ENCODE peak calls at places on chromosomes 4 and X, in four cellular contexts. One of them, this sample, is unnamed.

GRCh38 chrX:19772306-19772705 is 115.1 kb downstream of the SH3KBP1 start:
- DNase-seq in uterus: no peak
- DNase-seq in right atrium auricular region: no peak
- DNase-seq in ascending aorta: no peak
- DNase-seq in this sample: no peak

GRCh38 chr4:117412661-117413060 is 327.3 kb upstream of the TRAM1L1 start:
- DNase-seq in uterus: no peak
- DNase-seq in ascending aorta: no peak
- DNase-seq in right atrium auricular region: no peak
- DNase-seq in this sample: no peak

GRCh38 chrX:135893294-135893817 is at the start of the genes CT45A10 and SAGE1:
- DNase-seq in right atrium auricular region: no peak
- DNase-seq in uterus: no peak
- DNase-seq in ascending aorta: no peak
- DNase-seq in this sample: no peak

GRCh38 chr4:3388461-3389185 is 53.1 kb upstream of the HGFAC start:
- DNase-seq in right atrium auricular region: no peak
- DNase-seq in uterus: no peak
- DNase-seq in ascending aorta: no peak
- DNase-seq in this sample: no peak

GRCh38 chr4:20509315-20509714 is 190.9 kb upstream of the PACRGL start:
- DNase-seq in uterus: no peak
- DNase-seq in ascending aorta: no peak
- DNase-seq in right atrium auricular region: no peak
- DNase-seq in this sample: no peak

GRCh38 chrX:65674351-65674893 is 7.0 kb downstream of the MSN start:
- DNase-seq in uterus: no peak
- DNase-seq in ascending aorta: no peak
- DNase-seq in right atrium auricular region: no peak
- DNase-seq in this sample: no peak

GRCh38 chrX:130171446-130172126 is at the start of gene RAB33A:
- DNase-seq in ascending aorta: no peak
- DNase-seq in right atrium auricular region: no peak
- DNase-seq in uterus: peak
- DNase-seq in this sample: peak

GRCh38 chr4:65999518-65999871 is 329.2 kb upstream of the EPHA5 start:
- DNase-seq in uterus: no peak
- DNase-seq in ascending aorta: no peak
- DNase-seq in right atrium auricular region: no peak
- DNase-seq in this sample: no peak

GRCh38 chr4:103429283-103429682 is 231.1 kb upstream of the CENPE start:
- DNase-seq in ascending aorta: no peak
- DNase-seq in right atrium auricular region: no peak
- DNase-seq in uterus: no peak
- DNase-seq in this sample: peak

GRCh38 chr4:156662921-156663320 is 308.7 kb downstream of the PDGFC start:
- DNase-seq in right atrium auricular region: no peak
- DNase-seq in uterus: no peak
- DNase-seq in ascending aorta: no peak
- DNase-seq in this sample: no peak

GRCh38 chr4:56535915-56536314 is 30.3 kb downstream of the ARL9 start:
- DNase-seq in right atrium auricular region: no peak
- DNase-seq in uterus: no peak
- DNase-seq in ascending aorta: no peak
- DNase-seq in this sample: peak

GRCh38 chrX:30973784-30974427 is 84.9 kb upstream of the TAB3 start:
- DNase-seq in right atrium auricular region: no peak
- DNase-seq in ascending aorta: no peak
- DNase-seq in uterus: no peak
- DNase-seq in this sample: peak

GRCh38 chr4:144302704-144303536 is 162.4 kb upstream of the GYPA start:
- DNase-seq in ascending aorta: no peak
- DNase-seq in uterus: no peak
- DNase-seq in right atrium auricular region: no peak
- DNase-seq in this sample: no peak

GRCh38 chr4:18931643-18932373 is 910.3 kb upstream of the LCORL start:
- DNase-seq in uterus: no peak
- DNase-seq in ascending aorta: no peak
- DNase-seq in right atrium auricular region: no peak
- DNase-seq in this sample: no peak

GRCh38 chr4:151039733-151040132 is 24.6 kb upstream of the LRBA start:
- DNase-seq in right atrium auricular region: no peak
- DNase-seq in uterus: no peak
- DNase-seq in ascending aorta: no peak
- DNase-seq in this sample: no peak

GRCh38 chrX:37862851-37863250 is 15.5 kb upstream of the DYNLT3 start:
- DNase-seq in uterus: no peak
- DNase-seq in ascending aorta: no peak
- DNase-seq in right atrium auricular region: no peak
- DNase-seq in this sample: no peak

DNA sequence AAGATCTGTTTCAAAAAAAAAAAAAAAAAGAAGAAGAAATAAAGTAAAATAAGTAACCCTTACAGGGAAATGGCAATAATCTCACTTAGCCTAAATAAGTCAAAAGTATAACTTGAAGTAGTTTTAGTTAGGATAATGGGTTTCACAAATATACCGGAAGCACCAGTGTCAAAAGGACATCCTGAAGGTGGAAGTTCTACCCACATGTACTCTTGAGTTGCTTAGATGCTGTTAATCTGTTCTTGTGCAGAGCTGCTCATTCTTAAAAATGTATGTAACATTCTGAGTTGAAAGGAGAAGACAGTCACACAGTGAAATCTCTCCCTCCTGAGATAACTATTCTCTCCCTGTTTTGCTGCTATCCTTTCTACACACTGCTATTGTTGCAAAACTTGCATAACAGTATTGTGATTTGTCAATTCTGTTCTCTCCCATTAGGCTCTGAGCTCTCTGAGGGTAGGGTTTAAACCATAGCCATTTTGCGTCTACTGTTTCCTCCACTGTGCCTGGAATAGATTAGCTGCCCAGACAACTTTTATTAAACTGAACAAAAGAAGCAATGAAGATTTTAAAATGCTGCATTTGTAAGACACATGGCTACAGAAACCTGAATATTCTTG is 11.1 kb upstream of the CCNG2 start:
- DNase-seq in right atrium auricular region: no peak
- DNase-seq in uterus: no peak
- DNase-seq in ascending aorta: no peak
- DNase-seq in this sample: no peak
- H3K4me3 ChIP-seq in right atrium auricular region: no peak
- H3K4me3 ChIP-seq in uterus: no peak
- H3K4me3 ChIP-seq in ascending aorta: no peak
- H3K4me3 ChIP-seq in this sample: no peak

GRCh38 chr4:186839122-186840037 is 115.7 kb upstream of the FAT1 start:
- DNase-seq in right atrium auricular region: no peak
- DNase-seq in uterus: peak
- DNase-seq in ascending aorta: no peak
- DNase-seq in this sample: no peak
- H3K4me3 ChIP-seq in right atrium auricular region: peak
- H3K4me3 ChIP-seq in uterus: no peak
- H3K4me3 ChIP-seq in ascending aorta: peak
- H3K4me3 ChIP-seq in this sample: no peak

DNA sequence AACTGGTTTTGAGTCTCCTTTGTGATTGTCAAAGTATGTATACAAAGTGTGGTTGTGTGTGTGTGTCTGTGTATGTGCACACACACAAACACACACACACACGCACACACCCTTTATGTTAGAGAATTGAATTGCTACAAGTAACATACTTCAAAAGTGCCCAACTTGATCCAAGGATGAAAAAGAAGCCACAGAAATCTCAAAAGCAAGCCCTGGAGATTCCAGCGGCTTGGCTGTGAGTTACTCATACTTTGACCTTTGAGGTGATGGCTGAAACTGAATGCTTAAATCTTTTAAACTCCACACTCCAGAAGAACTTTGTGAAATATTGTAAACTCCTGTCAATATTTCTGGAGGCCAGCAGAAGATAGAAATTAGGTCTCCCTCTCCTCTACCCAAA is 168.4 kb upstream of the NRK start:
- DNase-seq in uterus: no peak
- DNase-seq in right atrium auricular region: no peak
- DNase-seq in ascending aorta: no peak
- DNase-seq in this sample: no peak
- H3K4me3 ChIP-seq in uterus: no peak
- H3K4me3 ChIP-seq in right atrium auricular region: no peak
- H3K4me3 ChIP-seq in ascending aorta: no peak
- H3K4me3 ChIP-seq in this sample: no peak

GRCh38 chrX:154368630-154369452 is 5.6 kb downstream of the FLNA start:
- DNase-seq in uterus: peak
- DNase-seq in right atrium auricular region: peak
- DNase-seq in ascending aorta: peak
- DNase-seq in this sample: peak

GRCh38 chrX:154365997-154366665 is 8.3 kb downstream of the FLNA start:
- DNase-seq in ascending aorta: no peak
- DNase-seq in right atrium auricular region: no peak
- DNase-seq in uterus: no peak
- DNase-seq in this sample: no peak

GRCh38 chrX:154366666-154367055 is 7.8 kb downstream of the FLNA start:
- DNase-seq in ascending aorta: no peak
- DNase-seq in uterus: no peak
- DNase-seq in right atrium auricular region: no peak
- DNase-seq in this sample: no peak

GRCh38 chrX:154369453-154370299 is 4.8 kb downstream of the FLNA start:
- DNase-seq in right atrium auricular region: peak
- DNase-seq in uterus: peak
- DNase-seq in ascending aorta: peak
- DNase-seq in this sample: peak

GRCh38 chrX:154367474-154368308 is 6.7 kb downstream of the FLNA start:
- DNase-seq in uterus: no peak
- DNase-seq in ascending aorta: no peak
- DNase-seq in right atrium auricular region: no peak
- DNase-seq in this sample: no peak
- H3K4me3 ChIP-seq in uterus: no peak
- H3K4me3 ChIP-seq in ascending aorta: peak
- H3K4me3 ChIP-seq in right atrium auricular region: peak
- H3K4me3 ChIP-seq in this sample: no peak

DNA sequence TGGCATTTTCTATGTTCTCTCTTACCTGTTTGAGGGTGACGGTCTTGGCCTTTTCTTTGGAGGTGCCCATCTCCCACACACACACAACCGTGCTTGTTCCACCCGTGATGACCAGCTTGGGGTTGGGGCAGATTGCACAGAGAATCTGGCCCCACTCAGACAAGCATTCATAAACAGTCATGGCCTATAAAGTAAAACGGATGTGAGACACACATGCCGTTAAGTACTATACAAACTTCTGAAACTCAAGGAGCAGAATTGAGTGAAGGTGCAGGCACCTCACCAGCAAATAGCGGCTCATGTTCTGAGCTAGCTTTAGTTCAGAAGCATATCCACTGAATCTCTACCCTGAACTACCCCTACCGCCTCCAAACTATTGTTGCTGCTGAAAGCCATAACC is 107.6 kb downstream of the CDS1 start:
- DNase-seq in right atrium auricular region: no peak
- DNase-seq in uterus: no peak
- DNase-seq in ascending aorta: no peak
- DNase-seq in this sample: no peak
- H3K4me3 ChIP-seq in right atrium auricular region: no peak
- H3K4me3 ChIP-seq in uterus: no peak
- H3K4me3 ChIP-seq in ascending aorta: no peak
- H3K4me3 ChIP-seq in this sample: no peak

DNA sequence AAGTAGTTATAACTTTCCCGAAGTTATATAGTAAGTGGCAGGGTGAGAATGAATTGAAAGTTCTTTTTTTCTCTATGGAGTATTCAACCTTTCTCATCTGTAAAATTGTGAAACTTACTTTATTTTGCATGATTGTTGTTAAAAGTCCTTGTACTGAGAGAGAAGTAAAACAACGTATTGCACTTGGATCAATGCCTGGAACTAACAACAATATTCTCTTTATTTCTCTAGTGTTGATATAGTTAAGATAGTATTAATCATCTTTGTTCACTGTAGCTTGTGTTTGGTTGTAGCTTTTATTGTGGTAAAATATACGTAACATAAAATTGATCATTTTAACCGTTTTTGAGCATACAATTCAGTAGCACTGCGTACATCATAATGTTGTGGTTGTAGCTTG is 48.7 kb downstream of the STIM2 start:
- DNase-seq in ascending aorta: no peak
- DNase-seq in right atrium auricular region: no peak
- DNase-seq in uterus: no peak
- DNase-seq in this sample: no peak
- H3K4me3 ChIP-seq in ascending aorta: no peak
- H3K4me3 ChIP-seq in right atrium auricular region: no peak
- H3K4me3 ChIP-seq in uterus: no peak
- H3K4me3 ChIP-seq in this sample: no peak

DNA sequence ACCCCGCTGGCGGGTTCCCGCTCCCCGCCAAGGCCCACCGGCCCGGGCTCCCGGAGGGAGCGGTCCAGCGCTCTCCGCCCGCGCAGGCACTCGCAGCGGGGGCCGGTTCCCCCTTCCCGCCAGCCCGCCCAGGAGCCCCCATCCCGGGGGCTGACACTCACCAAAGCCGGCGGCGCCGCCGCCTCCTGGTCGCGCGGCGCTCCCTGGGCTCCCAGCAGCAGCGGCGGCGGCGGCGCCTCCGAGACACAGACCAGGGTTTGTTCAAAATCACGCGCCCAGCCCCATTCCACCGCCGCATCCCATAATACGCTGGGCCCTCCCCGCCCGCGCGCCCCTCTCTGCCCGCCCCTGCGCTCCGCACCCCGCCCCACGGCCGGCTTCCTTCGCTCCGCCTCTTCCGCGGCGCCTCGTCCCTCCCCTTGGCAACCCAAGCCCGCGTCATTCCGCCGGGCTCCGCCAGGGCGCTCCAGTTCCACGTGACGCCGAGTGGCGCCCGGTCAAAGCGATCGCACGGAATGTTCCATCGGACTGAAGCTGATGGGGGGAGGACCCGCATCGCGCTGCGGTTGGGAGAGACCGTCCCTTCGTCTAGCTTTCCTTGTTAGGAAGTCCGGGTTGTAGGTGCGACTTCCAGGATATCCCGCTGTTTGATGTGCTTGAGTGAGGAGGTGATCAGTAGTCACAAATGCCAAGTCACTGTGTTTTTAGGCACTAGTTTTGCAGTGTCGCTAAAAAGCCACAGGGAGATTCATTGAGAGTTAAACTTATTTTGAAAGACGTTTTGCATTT is 2.2 kb upstream of the LIN54 start:
- DNase-seq in ascending aorta: peak
- DNase-seq in right atrium auricular region: peak
- DNase-seq in uterus: peak
- DNase-seq in this sample: peak
- H3K4me3 ChIP-seq in ascending aorta: peak
- H3K4me3 ChIP-seq in right atrium auricular region: peak
- H3K4me3 ChIP-seq in uterus: peak
- H3K4me3 ChIP-seq in this sample: peak

GRCh38 chrX:10617964-10618342 is 2.4 kb downstream of the MID1 start:
- DNase-seq in ascending aorta: no peak
- DNase-seq in right atrium auricular region: no peak
- DNase-seq in uterus: no peak
- DNase-seq in this sample: no peak
- H3K4me3 ChIP-seq in ascending aorta: peak
- H3K4me3 ChIP-seq in right atrium auricular region: peak
- H3K4me3 ChIP-seq in uterus: no peak
- H3K4me3 ChIP-seq in this sample: peak

GRCh38 chr4:74450298-74450683 is 5.4 kb downstream of the AREG start:
- DNase-seq in right atrium auricular region: no peak
- DNase-seq in uterus: no peak
- DNase-seq in ascending aorta: no peak
- DNase-seq in this sample: no peak
- H3K4me3 ChIP-seq in right atrium auricular region: no peak
- H3K4me3 ChIP-seq in uterus: no peak
- H3K4me3 ChIP-seq in ascending aorta: no peak
- H3K4me3 ChIP-seq in this sample: no peak

This sample was measured in neural progenitor cell.